ENCODE peak calls at places on chromosome 18, in four cellular contexts. One of them, this sample, is unnamed.

GRCh38 chr18:56563568-56563967 is 74.8 kb downstream of the TXNL1 start:
- DNase-seq in central memory CD4-positive, alpha-beta T cell: no peak
- DNase-seq in WERI-Rb-1: peak; percentile 87
- DNase-seq in effector memory CD4-positive, alpha-beta T cell: no peak
- DNase-seq in this sample: no peak

GRCh38 chr18:79512461-79513380 is 117.0 kb downstream of the NFATC1 start:
- DNase-seq in WERI-Rb-1: peak; percentile 5
- DNase-seq in central memory CD4-positive, alpha-beta T cell: no peak
- DNase-seq in effector memory CD4-positive, alpha-beta T cell: no peak
- DNase-seq in this sample: no peak

GRCh38 chr18:76506395-76506794 is 11.4 kb upstream of the ZNF516 start:
- DNase-seq in effector memory CD4-positive, alpha-beta T cell: no peak
- DNase-seq in central memory CD4-positive, alpha-beta T cell: no peak
- DNase-seq in WERI-Rb-1: no peak
- DNase-seq in this sample: no peak

GRCh38 chr18:36856815-36857214 is 27.9 kb downstream of the KIAA1328 start:
- DNase-seq in effector memory CD4-positive, alpha-beta T cell: no peak
- DNase-seq in WERI-Rb-1: no peak
- DNase-seq in central memory CD4-positive, alpha-beta T cell: no peak
- DNase-seq in this sample: no peak

GRCh38 chr18:26553943-26554342 is 5.6 kb upstream of the KCTD1 start:
- DNase-seq in WERI-Rb-1: no peak
- DNase-seq in central memory CD4-positive, alpha-beta T cell: no peak
- DNase-seq in effector memory CD4-positive, alpha-beta T cell: no peak
- DNase-seq in this sample: no peak

GRCh38 chr18:59219672-59220163 is at the start of gene GRP:
- DNase-seq in effector memory CD4-positive, alpha-beta T cell: no peak
- DNase-seq in WERI-Rb-1: peak; percentile 76
- DNase-seq in central memory CD4-positive, alpha-beta T cell: no peak
- DNase-seq in this sample: no peak

GRCh38 chr18:10454800-10455550 is 540 bp downstream of the APCDD1 start:
- DNase-seq in WERI-Rb-1: peak; percentile 25
- DNase-seq in central memory CD4-positive, alpha-beta T cell: no peak
- DNase-seq in effector memory CD4-positive, alpha-beta T cell: no peak
- DNase-seq in this sample: no peak

GRCh38 chr18:39205565-39205964 is 1640.0 kb upstream of the CELF4 start:
- DNase-seq in WERI-Rb-1: no peak
- DNase-seq in central memory CD4-positive, alpha-beta T cell: no peak
- DNase-seq in effector memory CD4-positive, alpha-beta T cell: no peak
- DNase-seq in this sample: no peak

GRCh38 chr18:79947881-79948610 is 3.4 kb downstream of the SLC66A2 start:
- DNase-seq in WERI-Rb-1: peak; percentile 4
- DNase-seq in effector memory CD4-positive, alpha-beta T cell: no peak
- DNase-seq in central memory CD4-positive, alpha-beta T cell: no peak
- DNase-seq in this sample: no peak

This sample was measured in T-helper 17 cell.